ENCODE peak calls at places on chromosome 20, in eight cellular contexts. N, H, Y, K, X, J, I and F are unnamed samples.

GRCh38 chr20:40584128-40584819 is 104.8 kb downstream of the MAFB start:
- DNase-seq in Y (peak; percentile 57), N (no peak), I (no peak), X (no peak), J (no peak), H (no peak), K (no peak), F (no peak)

GRCh38 chr20:41050361-41051019 is 21.9 kb downstream of the TOP1 start:
- DNase-seq in X (no peak), N (no peak), Y (no peak), J (no peak), K (no peak), H (no peak), I (no peak), F (no peak)

GRCh38 chr20:60257671-60258070 is 299.4 kb downstream of the CDH26 start:
- DNase-seq in X (no peak), Y (peak; percentile 50), N (no peak), J (no peak), K (no peak), I (no peak), H (no peak), F (no peak)

GRCh38 chr20:574297-574942 is 30.8 kb upstream of the CSNK2A1 start:
- DNase-seq in I (no peak), N (no peak), J (no peak), H (no peak), K (no peak), Y (no peak), X (no peak), F (no peak)

GRCh38 chr20:22429175-22430153 is 154.9 kb downstream of the FOXA2 start:
- DNase-seq in K (no peak), Y (no peak), J (no peak), X (no peak), N (no peak), I (no peak), H (no peak), F (no peak)

GRCh38 chr20:54166987-54167662 is 6.7 kb downstream of the CYP24A1 start:
- DNase-seq in I (no peak), N (no peak), K (no peak), H (no peak), X (no peak), J (no peak), Y (no peak), F (no peak)

GRCh38 chr20:56955673-56956072 is 310.8 kb downstream of the BMP7 start:
- DNase-seq in N (no peak), K (no peak), J (no peak), I (no peak), H (no peak), Y (no peak), X (no peak), F (no peak)

GRCh38 chr20:39775110-39775509 is 813.0 kb downstream of the DHX35 start:
- DNase-seq in X (no peak), K (no peak), H (peak; percentile 12), Y (peak; percentile 85), I (no peak), N (no peak), J (no peak), F (no peak)

GRCh38 chr20:54524849-54525248 is 49.5 kb downstream of the DOK5 start:
- DNase-seq in Y (peak; percentile 59), H (no peak), N (no peak), I (no peak), K (no peak), J (no peak), X (no peak), F (no peak)

GRCh38 chr20:36575066-36575743 is 1.8 kb downstream of the TGIF2 start:
- DNase-seq in K (no peak), Y (peak; percentile 65), J (no peak), H (peak; percentile 90), X (no peak), I (peak; percentile 80), N (peak; percentile 86), F (no peak)

GRCh38 chr20:31497838-31498540 is 16.3 kb upstream of the HM13 start:
- DNase-seq in X (no peak), J (no peak), I (no peak), N (no peak), Y (no peak), K (no peak), H (peak; percentile 58), F (no peak)

GRCh38 chr20:34022154-34022842 is 28.6 kb downstream of the RALY start:
- DNase-seq in J (no peak), H (no peak), I (no peak), Y (no peak), X (no peak), K (peak; percentile 14), N (no peak), F (no peak)

GRCh38 chr20:58661298-58662141 is 10.4 kb downstream of the STX16 start:
- DNase-seq in I (no peak), N (no peak), K (peak; percentile 50), J (no peak), Y (no peak), X (no peak), H (no peak), F (no peak)

GRCh38 chr20:54103762-54104600 is 33.6 kb upstream of the BCAS1 start:
- DNase-seq in H (no peak), X (no peak), I (no peak), J (no peak), Y (no peak), K (no peak), N (no peak), F (no peak)

GRCh38 chr20:18092890-18093289 is 35.2 kb upstream of the OVOL2 start:
- DNase-seq in I (no peak), Y (no peak), X (no peak), N (no peak), H (no peak), K (no peak), J (no peak), F (no peak)

GRCh38 chr20:21702553-21703467 is 2.7 kb upstream of the PAX1 start:
- DNase-seq in I (peak; percentile 73), N (peak; percentile 77), J (no peak), H (peak; percentile 76), X (peak; percentile 94), K (peak; percentile 16), Y (no peak), F (no peak)

GRCh38 chr20:53716385-53716784 is 122.7 kb upstream of the ZNF217 start:
- DNase-seq in X (no peak), K (no peak), N (no peak), I (no peak), J (no peak), Y (no peak), H (no peak), F (no peak)

GRCh38 chr20:34129518-34130162 is 17.6 kb upstream of the EIF2S2 start:
- DNase-seq in H (peak; percentile 75), X (peak; percentile 65), Y (peak; percentile 60), J (peak; percentile 45), I (peak; percentile 77), N (peak; percentile 59), K (peak; percentile 65), F (peak; percentile 66)

GRCh38 chr20:49701313-49701731 is 12.4 kb downstream of the B4GALT5 start:
- DNase-seq in I (peak; percentile 50), J (no peak), K (peak; percentile 44), Y (no peak), H (peak; percentile 43), N (peak; percentile 28), X (no peak), F (no peak)

GRCh38 chr20:42191140-42191860 is 573.1 kb upstream of the CHD6 start:
- DNase-seq in I (no peak), J (no peak), H (no peak), Y (no peak), X (no peak), K (no peak), N (no peak), F (no peak)

GRCh38 chr20:43383026-43383795 is 74.5 kb upstream of the SRSF6 start:
- DNase-seq in K (no peak), H (no peak), N (no peak), I (no peak), X (no peak), J (no peak), Y (no peak), F (no peak)

GRCh38 chr20:37914672-37915433 is 11.9 kb downstream of the VSTM2L start:
- DNase-seq in Y (no peak), H (no peak), I (peak; percentile 54), J (no peak), X (peak; percentile 80), K (peak; percentile 45), N (peak; percentile 51), F (no peak)

GRCh38 chr20:11159728-11160127 is 485.9 kb upstream of the JAG1 start:
- DNase-seq in I (no peak), X (no peak), J (no peak), K (no peak), N (no peak), Y (no peak), H (no peak), F (no peak)

GRCh38 chr20:50353289-50353961 is 156.8 kb upstream of the PTPN1 start:
- DNase-seq in H (no peak), K (no peak), X (no peak), I (no peak), N (no peak), Y (no peak), J (no peak), F (no peak)

GRCh38 chr20:48920527-48921167 is 864 bp upstream of the ARFGEF2 start:
- DNase-seq in N (no peak), H (no peak), Y (no peak), I (no peak), J (no peak), X (no peak), K (no peak), F (no peak)

GRCh38 chr20:23658336-23658735 is 20.6 kb upstream of the CST3 start:
- DNase-seq in J (no peak), K (no peak), H (no peak), X (no peak), N (no peak), Y (no peak), I (no peak), F (no peak)

GRCh38 chr20:21513881-21514540 is at the start of gene NKX2-2:
- DNase-seq in K (no peak), I (no peak), X (peak; percentile 54), J (no peak), N (no peak), Y (no peak), H (peak; percentile 10), F (no peak)

GRCh38 chr20:47099749-47100515 is 205.3 kb downstream of the EYA2 start:
- DNase-seq in X (no peak), N (no peak), J (no peak), Y (no peak), I (no peak), K (no peak), H (no peak), F (no peak)

GRCh38 chr20:50215101-50215500 is 24.5 kb downstream of the CEBPB start:
- DNase-seq in H (no peak), K (no peak), I (no peak), Y (no peak), X (no peak), J (no peak), N (no peak), F (no peak)

GRCh38 chr20:16864069-16864468 is 115.9 kb downstream of the OTOR start:
- DNase-seq in H (no peak), I (no peak), N (no peak), X (no peak), Y (no peak), J (no peak), K (no peak), F (no peak)